ENCODE peak calls at places on chromosomes 5 and 9, in five cellular contexts. I is HT1080; T is M059J; S is naive thymus-derived CD4-positive, alpha-beta T cell; R is activated T-cell treated with anti-CD3 and anti-CD28 coated beads, Interleukin-2, amount 50 U/mL, for 72 hours. C is an unnamed sample.
A peak's percentile ranks its signal among the peaks of the same experiment; 100 is the strongest.

GRCh38 chr5:144504929-144505578 is 334.4 kb downstream of the KCTD16 start:
- DNase-seq in I (no peak), R (no peak), T (peak; percentile 34), S (no peak), C (no peak)

GRCh38 chr9:13971415-13971814 is 342.5 kb downstream of the NFIB start:
- DNase-seq in S (no peak), R (no peak), T (no peak), I (no peak), C (no peak)

GRCh38 chr9:133701981-133702797 is 36.0 kb downstream of the SARDH start:
- DNase-seq in T (no peak), R (peak; percentile 73), S (peak; percentile 84), I (no peak), C (no peak)

GRCh38 chr9:96216618-96217017 is 85.4 kb downstream of the HSD17B3 start:
- DNase-seq in I (no peak), T (no peak), R (no peak), S (no peak), C (no peak)

GRCh38 chr5:13957032-13957645 is 12.7 kb upstream of the DNAH5 start:
- DNase-seq in T (peak; percentile 80), R (no peak), S (no peak), I (peak; percentile 74), C (peak; percentile 55)

GRCh38 chr9:14313378-14313940 is 482 bp downstream of the NFIB start:
- DNase-seq in T (peak; percentile 53), I (peak; percentile 37), S (no peak), R (no peak), C (no peak)

GRCh38 chr5:72598461-72599433 is 91.5 kb upstream of the ZNF366 start:
- DNase-seq in I (peak; percentile 28), S (no peak), T (peak; percentile 66), R (no peak), C (no peak)

GRCh38 chr5:82295144-82295543 is 17.0 kb upstream of the RPS23 start:
- DNase-seq in S (no peak), T (peak; percentile 46), R (no peak), I (no peak), C (no peak)

GRCh38 chr5:15249152-15249551 is 250.8 kb upstream of the FBXL7 start:
- DNase-seq in I (peak; percentile 88), R (no peak), S (no peak), T (peak; percentile 75), C (no peak)

GRCh38 chr5:36692791-36693763 is 86.7 kb downstream of the SLC1A3 start:
- DNase-seq in T (peak; percentile 77), R (peak; percentile 60), I (peak; percentile 60), S (no peak), C (peak; percentile 74)

GRCh38 chr9:108580021-108580439 is 275.8 kb downstream of the ACTL7B start:
- DNase-seq in I (peak; percentile 80), R (no peak), S (no peak), T (peak; percentile 85), C (no peak)

GRCh38 chr5:179166171-179166885 is 106.2 kb downstream of the ZNF354C start:
- DNase-seq in R (no peak), S (no peak), T (no peak), I (no peak), C (no peak)

GRCh38 chr9:33329996-33330395 is 39.7 kb downstream of the NFX1 start:
- DNase-seq in I (peak; percentile 36), S (no peak), R (no peak), T (peak; percentile 83), C (no peak)

GRCh38 chr9:113484258-113484730 is 20.8 kb downstream of the RGS3 start:
- DNase-seq in R (no peak), T (peak; percentile 86), I (no peak), S (no peak), C (no peak)

GRCh38 chr5:32790411-32790951 is 79.4 kb downstream of the NPR3 start:
- DNase-seq in R (no peak), I (no peak), S (no peak), T (peak; percentile 65), C (no peak)

GRCh38 chr5:32057157-32058096 is 116.7 kb downstream of the GOLPH3 start:
- DNase-seq in S (no peak), T (no peak), R (no peak), I (no peak), C (no peak)

GRCh38 chr5:112779531-112779930 is 41.8 kb downstream of the APC start:
- DNase-seq in I (peak; percentile 34), T (peak; percentile 20), R (no peak), S (no peak), C (no peak)

GRCh38 chr5:111002036-111002435 is 69.5 kb upstream of the TSLP start:
- DNase-seq in S (no peak), I (no peak), T (no peak), R (no peak), C (no peak)

GRCh38 chr5:118611332-118611945 is 376.9 kb downstream of the DTWD2 start:
- DNase-seq in I (peak; percentile 30), R (peak; percentile 6), T (no peak), S (no peak), C (peak; percentile 36)

GRCh38 chr9:94921072-94921471 is 194.6 kb downstream of the AOPEP start:
- DNase-seq in S (no peak), R (no peak), T (peak; percentile 88), I (peak; percentile 60), C (no peak)

GRCh38 chr5:142152383-142152730 is 43.8 kb downstream of the NDFIP1 start:
- DNase-seq in S (no peak), R (no peak), T (no peak), I (no peak), C (no peak)

GRCh38 chr5:73417307-73418035 is 31.1 kb downstream of the FOXD1 start:
- DNase-seq in S (no peak), T (peak; percentile 76), R (no peak), I (no peak), C (peak; percentile 27)

GRCh38 chr9:87122947-87123685 is 175.8 kb upstream of the GAS1 start:
- DNase-seq in R (peak; percentile 10), I (peak; percentile 87), S (no peak), T (peak; percentile 89), C (no peak)

GRCh38 chr5:96110289-96110688 is 148.6 kb upstream of the ELL2 start:
- DNase-seq in S (no peak), R (no peak), I (no peak), T (no peak), C (no peak)

GRCh38 chr5:150001660-150002493 is 1.3 kb downstream of the HMGXB3 start:
- DNase-seq in S (peak; percentile 67), T (peak; percentile 73), I (peak; percentile 70), R (peak; percentile 67), C (peak; percentile 75)

GRCh38 chr5:36724429-36725332 is 118.3 kb downstream of the SLC1A3 start:
- DNase-seq in I (peak; percentile 44), T (peak; percentile 60), S (peak; percentile 55), R (peak; percentile 34), C (peak; percentile 23)

GRCh38 chr9:4430492-4431261 is 59.6 kb upstream of the SLC1A1 start:
- DNase-seq in R (no peak), T (peak; percentile 47), S (no peak), I (no peak), C (no peak)

GRCh38 chr5:1135696-1136525 is 24.0 kb upstream of the SLC12A7 start:
- DNase-seq in I (no peak), S (no peak), T (no peak), R (no peak), C (no peak)

GRCh38 chr9:1979815-1980367 is 35.3 kb upstream of the SMARCA2 start:
- DNase-seq in T (peak; percentile 85), I (no peak), S (no peak), R (no peak), C (no peak)

GRCh38 chr9:120138955-120139354 is 441.0 kb downstream of the CDK5RAP2 start:
- DNase-seq in T (no peak), R (no peak), S (no peak), I (no peak), C (no peak)

GRCh38 chr5:36304095-36304494 is 2.4 kb upstream of the RANBP3L start:
- DNase-seq in I (no peak), T (no peak), S (no peak), R (no peak), C (no peak)

GRCh38 chr5:39794511-39794910 is 369.7 kb upstream of the DAB2 start:
- DNase-seq in S (no peak), I (peak; percentile 19), T (no peak), R (no peak), C (no peak)

GRCh38 chr9:86304236-86304730 is 21.9 kb upstream of the ISCA1 start:
- DNase-seq in I (no peak), R (no peak), T (no peak), S (no peak), C (no peak)

GRCh38 chr9:109574061-109574882 is 76.2 kb upstream of the PTPN3 start:
- DNase-seq in I (peak; percentile 32), R (peak; percentile 22), S (peak; percentile 5), T (peak; percentile 71), C (peak; percentile 50)

GRCh38 chr5:128905225-128906110 is 59.8 kb upstream of the SLC27A6 start:
- DNase-seq in R (peak; percentile 35), T (peak; percentile 54), I (peak; percentile 27), S (peak; percentile 32), C (peak; percentile 50)

GRCh38 chr5:115418788-115419187 is 122.3 kb upstream of the CCDC112 start:
- DNase-seq in T (no peak), R (no peak), S (no peak), I (no peak), C (no peak)

GRCh38 chr9:113624721-113625120 is 161.2 kb downstream of the RGS3 start:
- DNase-seq in R (no peak), S (no peak), I (peak; percentile 84), T (peak; percentile 95), C (no peak)

C was measured in HEK293T.